ENCODE peak calls at places on chromosomes 4 and X, in eight cellular contexts. C, A, P, D, Q, F, Z and S are unnamed samples.

GRCh38 chrX:19926095-19926494 is 38.7 kb upstream of the SH3KBP1 start:
- DNase-seq in C (no peak), D (no peak), F (no peak), Q (no peak), P (no peak), Z (no peak), A (no peak), S (no peak)

GRCh38 chrX:65598559-65599147 is 64.1 kb upstream of the LAS1L start:
- DNase-seq in P (no peak), C (no peak), Z (no peak), Q (no peak), F (no peak), D (no peak), A (no peak), S (no peak)

GRCh38 chr4:94722270-94722669 is 35.5 kb upstream of the BMPR1B start:
- DNase-seq in D (no peak), P (no peak), C (no peak), F (no peak), A (no peak), Q (no peak), Z (no peak), S (no peak)

GRCh38 chr4:7939377-7940108 is at the start of gene AFAP1:
- DNase-seq in Z (peak; percentile 87), D (peak; percentile 90), C (peak; percentile 58), P (peak; percentile 92), F (peak; percentile 44), A (no peak), Q (peak; percentile 70), S (peak; percentile 60)

GRCh38 chr4:177726111-177726510 is 283.9 kb upstream of the AGA start:
- DNase-seq in D (no peak), F (no peak), C (no peak), Z (no peak), P (no peak), A (no peak), Q (no peak), S (no peak)

GRCh38 chr4:6471303-6472007 is 959 bp downstream of the PPP2R2C start:
- DNase-seq in C (no peak), A (no peak), Z (no peak), Q (no peak), F (no peak), P (no peak), D (no peak), S (no peak)

GRCh38 chr4:56681158-56681848 is at the start of gene HOPX:
- DNase-seq in F (no peak), P (peak; percentile 52), C (peak; percentile 7), Z (no peak), D (no peak), Q (no peak), A (no peak), S (no peak)

GRCh38 chr4:31081375-31081774 is 361.2 kb downstream of the PCDH7 start:
- DNase-seq in F (no peak), P (peak; percentile 62), Q (no peak), Z (no peak), A (peak; percentile 0), D (no peak), C (no peak), S (no peak)

GRCh38 chr4:76748649-76749048 is 149.3 kb downstream of the SOWAHB start:
- DNase-seq in Z (no peak), C (no peak), P (peak; percentile 50), A (no peak), Q (no peak), F (peak; percentile 17), D (peak; percentile 66), S (no peak)

GRCh38 chrX:15151267-15152196 is 118.4 kb downstream of the ASB9 start:
- DNase-seq in F (no peak), A (no peak), C (no peak), D (peak; percentile 2), Q (no peak), P (no peak), Z (no peak), S (no peak)

GRCh38 chr4:173074501-173074946 is 94.1 kb upstream of the GALNT7 start:
- DNase-seq in D (no peak), C (no peak), A (no peak), F (no peak), P (peak; percentile 56), Q (no peak), Z (peak; percentile 26), S (peak; percentile 5)

GRCh38 chrX:34875204-34875603 is 67.4 kb upstream of the FAM47B start:
- DNase-seq in C (no peak), Q (no peak), A (no peak), D (no peak), F (peak; percentile 53), Z (no peak), P (peak; percentile 52), S (no peak)